ENCODE peak calls at places on chromosomes 7 and 10, in seven cellular contexts. K is WERI-Rb-1, F is tibial nerve, B is heart right ventricle, A is neural progenitor cell, C is HL-60, Y is stomach. G is an unnamed sample.

GRCh38 chr10:11685787-11686218 is 56.4 kb upstream of the ECHDC3 start:
- DNase-seq in K (no peak), F (peak; percentile 40), B (peak; percentile 53), A (no peak), C (peak; percentile 71), Y (peak; percentile 86), G (no peak)

GRCh38 chr7:43905209-43905946 is 1.0 kb downstream of the URGCP start:
- DNase-seq in K (no peak), F (no peak), B (no peak), A (no peak), C (no peak), Y (peak; percentile 34), G (no peak)

GRCh38 chr10:11154809-11155208 is 137.1 kb downstream of the CELF2 start:
- DNase-seq in K (no peak), F (no peak), B (no peak), A (peak; percentile 16), C (no peak), Y (no peak), G (no peak)

GRCh38 chr10:3293536-3294431 is 121.2 kb upstream of the PITRM1 start:
- DNase-seq in K (no peak), F (no peak), B (no peak), A (no peak), C (no peak), Y (no peak), G (no peak)

GRCh38 chr7:24113506-24113905 is 170.5 kb upstream of the NPY start:
- DNase-seq in K (no peak), F (no peak), B (no peak), A (no peak), C (no peak), Y (no peak), G (no peak)

GRCh38 chr7:151181011-151181431 is 6.0 kb downstream of the ASB10 start:
- DNase-seq in K (no peak), F (no peak), B (no peak), A (no peak), C (no peak), Y (no peak), G (no peak)

GRCh38 chr10:121772890-121773289 is 154.9 kb downstream of the ATE1 start:
- DNase-seq in K (no peak), F (no peak), B (no peak), A (peak; percentile 42), C (no peak), Y (no peak), G (no peak)

GRCh38 chr10:34940436-34940835 is 125.3 kb upstream of the PARD3 start:
- DNase-seq in K (no peak), F (no peak), B (no peak), A (no peak), C (no peak), Y (no peak), G (no peak)

GRCh38 chr7:143279186-143280098 is 5.3 kb upstream of the TMEM139 start:
- DNase-seq in K (no peak), F (no peak), B (no peak), A (peak; percentile 67), C (no peak), Y (no peak), G (no peak)

GRCh38 chr10:50929670-50930069 is 44.2 kb upstream of the A1CF start:
- DNase-seq in K (no peak), F (no peak), B (no peak), A (no peak), C (no peak), Y (no peak), G (no peak)

GRCh38 chr7:128387663-128388485 is 21.9 kb downstream of the IMPDH1 start:
- DNase-seq in K (peak; percentile 83), F (peak; percentile 61), B (peak; percentile 85), A (peak; percentile 95), C (peak; percentile 78), Y (peak; percentile 75), G (peak; percentile 59)

GRCh38 chr10:3399756-3400155 is 227.2 kb upstream of the PITRM1 start:
- DNase-seq in K (no peak), F (no peak), B (no peak), A (no peak), C (no peak), Y (no peak), G (no peak)

GRCh38 chr10:10845826-10846225 is 171.8 kb upstream of the CELF2 start:
- DNase-seq in K (no peak), F (no peak), B (no peak), A (no peak), C (no peak), Y (no peak), G (no peak)

GRCh38 chr7:9557853-9558252 is 1124.4 kb downstream of the NXPH1 start:
- DNase-seq in K (no peak), F (no peak), B (no peak), A (no peak), C (no peak), Y (no peak), G (no peak)

GRCh38 chr7:137399827-137400823 is 56.6 kb upstream of the PTN start:
- DNase-seq in K (no peak), F (no peak), B (no peak), A (no peak), C (no peak), Y (no peak), G (no peak)

GRCh38 chr10:24382979-24383663 is 174.2 kb downstream of the KIAA1217 start:
- DNase-seq in K (no peak), F (no peak), B (peak; percentile 20), A (no peak), C (no peak), Y (peak; percentile 66), G (no peak)
- H3K27ac ChIP-seq in K (no peak overlapping the region), F (peak overlapping the region; percentile 76), B (peak overlapping the region; percentile 90), A (no peak overlapping the region), C (no peak overlapping the region), Y (peak overlapping the region; percentile 92), G (no peak overlapping the region)

DNA sequence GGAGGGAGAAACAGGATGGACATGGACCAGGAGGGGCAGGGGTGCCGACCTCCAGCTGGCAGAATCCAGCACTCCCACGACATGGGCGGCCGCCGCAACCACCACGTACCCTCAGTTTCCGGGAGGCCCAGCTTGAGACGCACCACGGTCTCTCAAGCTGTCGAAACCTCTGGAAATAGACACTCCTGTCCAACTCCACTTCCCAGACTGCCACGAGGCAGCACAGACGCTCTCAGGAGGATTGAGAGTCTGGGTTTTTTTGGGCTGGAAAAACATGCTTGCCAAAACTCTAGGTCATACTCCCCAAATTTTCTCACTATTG is 37.9 kb upstream of the PDGFA start:
- DNase-seq in K (no peak), F (no peak), B (no peak), A (no peak), C (no peak), Y (no peak), G (no peak)
- H3K27ac ChIP-seq in K (no peak overlapping the region), F (no peak overlapping the region), B (peak overlapping the region; percentile 75), A (no peak overlapping the region), C (no peak overlapping the region), Y (no peak overlapping the region), G (no peak overlapping the region)

DNA sequence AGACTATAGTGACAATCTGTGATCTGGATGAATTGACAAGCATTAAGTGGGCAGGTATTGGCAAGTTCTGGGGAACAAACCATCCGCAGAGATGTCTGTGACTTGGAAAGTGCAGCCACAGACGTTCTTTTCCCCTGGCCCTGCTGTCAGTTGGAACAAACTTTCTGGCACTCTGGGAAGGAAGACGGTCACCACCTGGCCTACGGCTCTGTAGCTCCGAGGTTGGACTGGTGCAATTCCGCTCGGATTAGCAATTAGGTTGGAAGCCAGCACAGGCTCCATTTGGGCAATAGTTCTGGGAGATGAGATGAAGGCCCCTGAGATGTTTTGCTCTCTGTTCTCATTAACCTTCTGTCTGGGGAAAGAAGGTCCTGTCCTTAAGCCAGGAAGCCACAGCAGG is 437.5 kb downstream of the CALN1 start:
- DNase-seq in K (no peak), F (no peak), B (no peak), A (no peak), C (no peak), Y (no peak), G (no peak)
- H3K27ac ChIP-seq in K (no peak overlapping the region), F (no peak overlapping the region), B (no peak overlapping the region), A (no peak overlapping the region), C (no peak overlapping the region), Y (no peak overlapping the region), G (no peak overlapping the region)

GRCh38 chr10:21764790-21765189 is 230.8 kb downstream of the MLLT10 start:
- DNase-seq in K (no peak), F (no peak), B (no peak), A (no peak), C (peak; percentile 43), Y (no peak), G (no peak)
- H3K27ac ChIP-seq in K (no peak overlapping the region), F (no peak overlapping the region), B (no peak overlapping the region), A (no peak overlapping the region), C (no peak overlapping the region), Y (no peak overlapping the region), G (no peak overlapping the region)

DNA sequence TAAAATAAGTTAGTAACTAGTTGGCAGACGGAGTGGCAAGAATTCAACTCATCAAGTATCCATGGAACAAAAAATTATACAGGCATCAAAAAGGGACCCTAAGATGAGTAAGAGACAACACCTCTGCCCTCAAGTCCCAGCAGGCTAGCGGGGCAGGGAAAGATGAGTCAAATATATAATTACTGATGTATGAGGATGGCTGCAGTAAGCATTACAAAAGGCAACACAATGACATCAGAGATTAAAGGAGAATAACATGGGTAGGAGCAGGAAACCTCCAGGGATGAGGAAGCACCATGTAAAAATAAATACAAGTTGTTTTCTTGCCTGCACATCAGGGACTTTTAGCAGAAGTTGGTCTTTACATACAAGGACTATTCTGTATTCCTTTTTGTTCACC is 49.4 kb downstream of the SCRN1 start:
- DNase-seq in K (no peak), F (no peak), B (no peak), A (no peak), C (no peak), Y (no peak), G (no peak)
- H3K27ac ChIP-seq in K (no peak overlapping the region), F (no peak overlapping the region), B (no peak overlapping the region), A (no peak overlapping the region), C (no peak overlapping the region), Y (no peak overlapping the region), G (no peak overlapping the region)

DNA sequence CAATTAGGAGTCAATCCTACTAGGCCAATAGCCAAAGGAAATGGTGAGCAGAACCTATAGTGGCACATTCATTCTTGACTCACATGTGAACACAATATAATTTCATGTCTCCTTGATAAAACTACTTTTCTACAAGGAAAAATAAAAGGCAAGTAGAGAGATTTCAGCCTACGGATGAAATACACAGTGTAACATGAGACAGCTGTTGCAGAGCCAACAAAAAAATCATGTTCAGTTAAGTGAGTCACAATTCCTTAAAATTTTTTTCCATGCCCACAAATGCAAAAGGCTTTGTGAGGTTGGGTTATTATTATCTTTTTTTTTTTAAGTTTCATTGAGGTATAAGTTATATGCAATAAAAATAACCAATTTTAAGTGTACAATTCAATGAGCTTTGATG is 54.8 kb downstream of the GPR141 start:
- DNase-seq in K (no peak), F (no peak), B (no peak), A (no peak), C (no peak), Y (no peak), G (no peak)
- H3K27ac ChIP-seq in K (no peak overlapping the region), F (no peak overlapping the region), B (no peak overlapping the region), A (no peak overlapping the region), C (no peak overlapping the region), Y (no peak overlapping the region), G (no peak overlapping the region)

DNA sequence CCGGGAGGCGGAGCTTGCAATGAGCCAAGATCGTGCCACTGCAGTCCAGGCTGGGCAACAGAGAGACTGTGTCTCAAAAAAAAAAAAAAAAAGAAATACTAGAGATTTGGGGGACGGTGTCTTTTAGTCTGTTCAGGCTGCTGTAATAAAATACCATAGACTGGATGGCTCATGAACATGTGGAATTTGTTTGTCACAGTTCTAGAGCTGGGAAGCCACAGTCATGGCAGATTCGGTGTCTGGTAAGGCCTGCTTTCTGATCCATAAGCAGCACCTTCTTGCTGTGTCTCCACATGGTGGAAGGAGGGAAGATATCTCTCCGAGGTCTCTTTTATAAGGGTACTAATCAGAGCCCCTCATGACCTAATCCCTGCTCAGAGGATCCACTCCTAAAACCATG is 102.7 kb upstream of the MKLN1 start:
- DNase-seq in K (no peak), F (no peak), B (no peak), A (no peak), C (no peak), Y (no peak), G (no peak)
- H3K27ac ChIP-seq in K (no peak overlapping the region), F (peak overlapping the region; percentile 85), B (peak overlapping the region; percentile 66), A (no peak overlapping the region), C (no peak overlapping the region), Y (no peak overlapping the region), G (no peak overlapping the region)